ENCODE peak calls at places on chromosomes 5 and 9, in four cellular contexts. One of them, this sample, is unnamed.

GRCh38 chr5:32018476-32019436 is 155.4 kb downstream of the GOLPH3 start:
- DNase-seq in memory B cell: no peak
- DNase-seq in NCI-H524 treated with DMSO at 0.1 percent for 48 hours: no peak
- DNase-seq in body of pancreas: no peak
- DNase-seq in this sample: peak

GRCh38 chr5:137630972-137631370 is 104.9 kb downstream of the KLHL3 start:
- DNase-seq in memory B cell: no peak
- DNase-seq in NCI-H524 treated with DMSO at 0.1 percent for 48 hours: no peak
- DNase-seq in body of pancreas: no peak
- DNase-seq in this sample: no peak

GRCh38 chr9:113309204-113309813 is 6.1 kb upstream of the RNF183 start:
- DNase-seq in memory B cell: peak
- DNase-seq in NCI-H524 treated with DMSO at 0.1 percent for 48 hours: no peak
- DNase-seq in body of pancreas: peak
- DNase-seq in this sample: peak

GRCh38 chr5:53922508-53923498 is 362.4 kb downstream of the NDUFS4 start:
- DNase-seq in memory B cell: no peak
- DNase-seq in NCI-H524 treated with DMSO at 0.1 percent for 48 hours: peak
- DNase-seq in body of pancreas: no peak
- DNase-seq in this sample: no peak

GRCh38 chr9:97315550-97315949 is 8.1 kb downstream of the CCDC180 start:
- DNase-seq in memory B cell: no peak
- DNase-seq in NCI-H524 treated with DMSO at 0.1 percent for 48 hours: no peak
- DNase-seq in body of pancreas: no peak
- DNase-seq in this sample: no peak

GRCh38 chr9:113241161-113241560 is 19.8 kb downstream of the SLC31A1 start:
- DNase-seq in memory B cell: no peak
- DNase-seq in NCI-H524 treated with DMSO at 0.1 percent for 48 hours: no peak
- DNase-seq in body of pancreas: no peak
- DNase-seq in this sample: no peak

GRCh38 chr5:151684690-151685361 is 1.9 kb downstream of the SPARC start:
- DNase-seq in memory B cell: no peak
- DNase-seq in NCI-H524 treated with DMSO at 0.1 percent for 48 hours: no peak
- DNase-seq in body of pancreas: no peak
- DNase-seq in this sample: peak

GRCh38 chr9:131608469-131609115 is 63.3 kb downstream of the PRRT1B start:
- DNase-seq in memory B cell: no peak
- DNase-seq in NCI-H524 treated with DMSO at 0.1 percent for 48 hours: no peak
- DNase-seq in body of pancreas: peak
- DNase-seq in this sample: peak

GRCh38 chr9:115084709-115085108 is 33.2 kb downstream of the TNC start:
- DNase-seq in memory B cell: no peak
- DNase-seq in NCI-H524 treated with DMSO at 0.1 percent for 48 hours: no peak
- DNase-seq in body of pancreas: no peak
- DNase-seq in this sample: no peak

GRCh38 chr5:101942321-101942882 is 353.7 kb downstream of the SLCO4C1 start:
- DNase-seq in memory B cell: no peak
- DNase-seq in NCI-H524 treated with DMSO at 0.1 percent for 48 hours: no peak
- DNase-seq in body of pancreas: peak
- DNase-seq in this sample: peak

This sample was measured in thyroid gland.